ENCODE peak calls at places on chromosomes 1 and 21, in seven cellular contexts. E is OCI-LY7, K is right atrium auricular region, Q is GM06990, G is kidney, J is heart left ventricle, S is brain microvascular endothelial cell. H is an unnamed sample.

GRCh38 chr1:145990249-145991097 is 5.9 kb downstream of the TXNIP start:
- DNase-seq in E (no peak), G (no peak), S (no peak), Q (no peak), J (no peak), K (no peak), H (peak)

GRCh38 chr1:40141878-40142535 is 19.2 kb upstream of the RLF start:
- DNase-seq in Q (no peak), S (peak), E (no peak), J (no peak), G (no peak), K (no peak), H (no peak)

GRCh38 chr1:186487163-186487562 is 26.2 kb upstream of the PDC start:
- DNase-seq in K (no peak), Q (no peak), S (peak), G (no peak), E (no peak), J (no peak), H (no peak)

GRCh38 chr1:10856863-10857598 is 60.6 kb upstream of the CASZ1 start:
- DNase-seq in G (no peak), E (no peak), S (no peak), K (no peak), Q (no peak), J (no peak), H (no peak)

GRCh38 chr1:34199927-34200326 is 23.2 kb downstream of the C1orf94 start:
- DNase-seq in J (no peak), S (no peak), E (no peak), K (no peak), Q (no peak), G (no peak), H (no peak)

GRCh38 chr1:1614204-1614953 is 921 bp upstream of the MIB2 start:
- DNase-seq in J (no peak), G (peak), S (peak), K (peak), E (no peak), Q (peak), H (peak)

GRCh38 chr1:174999926-175000696 is at the start of gene CACYBP:
- DNase-seq in S (peak), K (no peak), J (no peak), G (no peak), E (peak), Q (no peak), H (no peak)

GRCh38 chr1:43531453-43531905 is 796 bp downstream of the PTPRF start:
- DNase-seq in E (no peak), G (no peak), J (no peak), Q (no peak), K (no peak), S (no peak), H (peak)

GRCh38 chr1:116674761-116675160 is 7.2 kb upstream of the IGSF3 start:
- DNase-seq in G (no peak), E (no peak), Q (no peak), K (no peak), J (no peak), S (no peak), H (no peak)

GRCh38 chr1:20242890-20243479 is 47.7 kb upstream of the VWA5B1 start:
- DNase-seq in S (no peak), E (no peak), K (no peak), Q (no peak), J (no peak), G (no peak), H (no peak)

GRCh38 chr1:221708987-221709386 is 32.9 kb downstream of the DUSP10 start:
- DNase-seq in J (peak), E (no peak), G (no peak), K (no peak), Q (peak), S (no peak), H (peak)

GRCh38 chr1:169900567-169900966 is 6.9 kb upstream of the SCYL3 start:
- DNase-seq in E (no peak), Q (no peak), J (no peak), G (no peak), S (no peak), K (no peak), H (no peak)

GRCh38 chr1:205009666-205010065 is 33.3 kb upstream of the CNTN2 start:
- DNase-seq in G (no peak), E (no peak), Q (no peak), K (no peak), S (no peak), J (no peak), H (no peak)

GRCh38 chr1:205700865-205701401 is 20.6 kb upstream of the SLC45A3 start:
- DNase-seq in K (no peak), J (peak), Q (no peak), G (peak), E (no peak), S (no peak), H (no peak)

GRCh38 chr1:182206628-182207239 is 145.2 kb upstream of the ZNF648 start:
- DNase-seq in Q (no peak), E (no peak), K (peak), G (peak), S (no peak), J (peak), H (peak)

GRCh38 chr21:43739648-43740435 is 20.9 kb downstream of the PDXK start:
- DNase-seq in E (no peak), Q (no peak), J (no peak), S (no peak), G (no peak), K (no peak), H (no peak)

GRCh38 chr1:207841907-207842306 is 69.0 kb downstream of the CD34 start:
- DNase-seq in G (no peak), Q (no peak), E (no peak), K (no peak), S (no peak), J (no peak), H (no peak)

GRCh38 chr1:42177551-42177981 is 13.0 kb upstream of the GUCA2A start:
- DNase-seq in K (no peak), Q (no peak), E (no peak), J (no peak), G (peak), S (peak), H (no peak)

GRCh38 chr1:229003233-229004031 is 267.5 kb upstream of the RAB4A start:
- DNase-seq in S (no peak), E (no peak), G (no peak), Q (no peak), J (no peak), K (no peak), H (no peak)

GRCh38 chr21:45805321-45805720 is 161.8 kb downstream of the PCBP3 start:
- DNase-seq in G (peak), S (no peak), J (no peak), Q (no peak), E (no peak), K (no peak), H (no peak)

GRCh38 chr1:111907321-111907720 is 82.1 kb downstream of the KCND3 start:
- DNase-seq in Q (no peak), E (no peak), J (no peak), S (no peak), K (no peak), G (no peak), H (no peak)

GRCh38 chr1:44061857-44062256 is 30.6 kb upstream of the SLC6A9 start:
- DNase-seq in E (no peak), G (no peak), J (no peak), S (no peak), Q (no peak), K (no peak), H (no peak)

GRCh38 chr21:16239659-16240265 is 510.0 kb downstream of the USP25 start:
- DNase-seq in S (no peak), K (no peak), E (no peak), Q (no peak), G (no peak), J (no peak), H (no peak)

GRCh38 chr1:119646521-119647227 is 1.4 kb downstream of the ZNF697 start:
- DNase-seq in K (no peak), Q (no peak), J (no peak), E (no peak), S (peak), G (no peak), H (no peak)

GRCh38 chr1:119647228-119647733 is 785 bp downstream of the ZNF697 start:
- DNase-seq in J (no peak), E (no peak), K (no peak), S (no peak), Q (no peak), G (peak), H (no peak)

GRCh38 chr1:119651133-119651532 is 3.1 kb upstream of the ZNF697 start:
- DNase-seq in K (no peak), E (no peak), G (no peak), Q (no peak), J (no peak), S (no peak), H (no peak)

GRCh38 chr1:119647734-119648619 is at the start of gene ZNF697:
- DNase-seq in J (peak), K (peak), G (peak), Q (peak), E (no peak), S (peak), H (peak)

GRCh38 chr1:119648620-119649004 is 546 bp upstream of the ZNF697 start:
- DNase-seq in G (no peak), Q (no peak), J (no peak), E (no peak), K (no peak), S (no peak), H (no peak)
- H3K4me3 ChIP-seq in G (peak), Q (peak), J (peak), E (no peak), K (peak), S (peak), H (peak)

DNA sequence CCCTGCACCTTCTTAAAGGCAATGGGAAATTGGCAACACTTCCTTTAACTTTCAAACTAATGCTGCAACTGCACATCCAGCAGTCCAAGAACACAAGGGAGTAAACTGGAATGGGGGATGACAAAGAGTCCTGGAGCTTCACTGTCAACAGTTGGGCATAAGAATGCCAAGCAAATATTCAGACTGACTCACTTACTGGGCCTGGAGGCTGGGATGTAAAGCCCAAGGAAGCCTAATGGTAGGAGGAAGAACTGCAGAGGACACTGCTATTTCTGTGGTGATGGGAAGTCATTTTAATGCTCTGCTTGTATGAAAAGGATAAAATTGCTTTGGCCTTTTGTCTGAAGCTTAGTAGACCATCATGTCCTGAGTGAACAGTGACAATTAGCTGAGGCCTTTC is 15.7 kb upstream of the DMRTA2 start:
- DNase-seq in Q (no peak), J (no peak), G (no peak), K (no peak), S (no peak), E (no peak), H (no peak)
- TF ChIP-seq CTCF in Q (no peak), J (no peak), G (no peak), K (no peak), S (peak), E (no peak), H (no peak)

GRCh38 chr1:31668303-31668883 is 23.7 kb upstream of the PEF1 start:
- DNase-seq in E (no peak), K (no peak), Q (no peak), J (no peak), S (no peak), G (no peak), H (no peak)

GRCh38 chr1:31671147-31671546 is 26.5 kb upstream of the PEF1 start:
- DNase-seq in S (no peak), E (no peak), K (no peak), J (no peak), G (no peak), Q (no peak), H (no peak)

GRCh38 chr1:31670583-31670944 is 25.9 kb upstream of the PEF1 start:
- DNase-seq in J (no peak), G (no peak), S (no peak), K (no peak), E (no peak), Q (no peak), H (no peak)

GRCh38 chr1:31669786-31670582 is 25.3 kb upstream of the PEF1 start:
- DNase-seq in G (peak), Q (no peak), K (peak), E (peak), J (peak), S (peak), H (peak)

GRCh38 chr1:31669433-31669785 is 24.7 kb upstream of the PEF1 start:
- DNase-seq in Q (no peak), S (no peak), K (no peak), E (no peak), J (no peak), G (no peak), H (no peak)
- H3K4me3 ChIP-seq in Q (no peak), S (no peak), K (no peak), E (no peak), J (no peak), G (peak), H (no peak)

DNA sequence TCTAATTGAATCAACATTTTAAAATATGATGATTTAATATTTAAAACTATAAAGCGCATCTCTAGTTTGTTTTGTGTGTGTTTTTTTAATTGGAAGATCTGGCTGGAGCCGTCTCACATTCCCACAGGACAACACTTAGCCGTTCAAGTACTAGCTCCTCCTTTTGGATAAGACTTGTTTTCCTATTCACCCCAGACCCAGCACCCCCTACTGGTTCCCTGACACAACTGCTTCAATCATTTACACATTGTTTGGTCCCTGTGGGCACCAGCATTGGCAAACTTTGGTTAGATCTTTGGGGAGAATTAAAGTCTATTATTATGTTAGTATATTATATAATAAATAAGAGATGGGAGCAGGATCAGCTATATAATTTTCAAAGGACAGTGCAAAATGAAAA is 34.5 kb downstream of the TYW3 start:
- DNase-seq in Q (no peak), S (peak), K (no peak), E (peak), J (no peak), G (no peak), H (no peak)
- TF ChIP-seq CTCF in Q (peak), S (peak), K (no peak), E (peak), J (no peak), G (peak), H (no peak)

DNA sequence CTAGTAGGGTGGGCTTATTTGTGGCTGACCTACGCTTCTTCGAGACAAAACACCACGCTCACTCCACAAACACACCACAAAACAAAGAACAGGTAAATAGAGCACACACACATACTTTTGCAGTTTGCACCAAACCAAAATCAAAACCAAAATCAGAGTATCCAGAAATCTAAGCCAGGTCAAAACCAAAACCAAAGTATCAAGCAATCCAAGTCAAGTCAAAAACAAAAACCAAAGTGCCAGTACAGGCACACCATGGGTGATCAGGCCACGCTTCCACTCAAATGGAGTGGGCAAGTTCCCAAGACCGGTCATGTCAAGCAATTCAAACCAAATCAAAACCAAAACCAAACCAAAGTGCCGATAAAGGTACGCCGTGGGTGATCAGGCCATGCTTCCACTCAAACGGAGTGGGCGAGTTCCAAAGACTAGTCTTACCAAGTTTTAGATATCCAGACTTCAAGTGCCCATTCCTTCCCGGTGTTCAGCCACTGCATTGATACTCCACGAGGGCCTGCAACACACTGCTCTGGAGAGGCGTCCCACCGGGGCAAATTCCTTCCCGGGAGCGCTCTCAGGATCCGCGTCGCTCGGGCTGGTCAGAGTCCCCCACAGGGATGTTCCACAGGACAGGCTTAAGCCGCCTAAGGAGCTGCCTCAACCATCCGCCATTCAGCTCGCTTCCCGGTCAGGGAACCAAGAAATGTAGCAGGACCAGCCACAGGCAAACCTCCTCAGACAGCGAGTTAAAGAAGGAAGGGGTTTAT is 169.1 kb downstream of the CDC7 start:
- DNase-seq in S (no peak), G (no peak), E (no peak), K (no peak), J (no peak), Q (no peak), H (no peak)
- H3K4me3 ChIP-seq in S (no peak), G (no peak), E (no peak), K (no peak), J (no peak), Q (no peak), H (no peak)

DNA sequence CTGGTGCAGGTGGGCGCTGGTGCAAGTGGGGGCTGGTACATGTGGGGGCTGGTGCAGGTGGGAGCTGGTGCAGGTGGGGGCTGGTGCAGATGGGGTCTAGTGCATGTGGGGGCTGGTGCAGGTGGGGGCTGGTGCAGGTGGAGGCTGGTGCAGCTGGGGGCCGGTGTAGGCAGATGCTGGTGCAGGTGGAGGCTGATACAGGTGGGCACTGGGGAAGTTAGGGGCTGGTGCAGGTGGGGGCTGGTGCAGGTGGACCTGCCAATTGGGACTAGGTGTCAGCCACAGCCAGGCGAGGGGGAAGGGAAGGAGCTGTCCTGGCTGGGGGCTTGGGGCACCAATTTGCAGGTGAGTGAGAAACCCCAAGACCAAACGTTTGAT is 46.5 kb upstream of the TLR5 start:
- DNase-seq in J (no peak), Q (no peak), G (peak), S (no peak), E (no peak), K (no peak), H (no peak)
- TF ChIP-seq CTCF in J (no peak), Q (no peak), G (no peak), S (no peak), E (no peak), K (no peak), H (no peak)

GRCh38 chr1:233424727-233425222 is 97.3 kb downstream of the MAP3K21 start:
- DNase-seq in J (no peak), S (no peak), E (no peak), K (no peak), Q (no peak), G (no peak), H (no peak)
- H3K4me3 ChIP-seq in J (no peak), S (no peak), E (no peak), K (no peak), Q (no peak), G (no peak), H (no peak)

DNA sequence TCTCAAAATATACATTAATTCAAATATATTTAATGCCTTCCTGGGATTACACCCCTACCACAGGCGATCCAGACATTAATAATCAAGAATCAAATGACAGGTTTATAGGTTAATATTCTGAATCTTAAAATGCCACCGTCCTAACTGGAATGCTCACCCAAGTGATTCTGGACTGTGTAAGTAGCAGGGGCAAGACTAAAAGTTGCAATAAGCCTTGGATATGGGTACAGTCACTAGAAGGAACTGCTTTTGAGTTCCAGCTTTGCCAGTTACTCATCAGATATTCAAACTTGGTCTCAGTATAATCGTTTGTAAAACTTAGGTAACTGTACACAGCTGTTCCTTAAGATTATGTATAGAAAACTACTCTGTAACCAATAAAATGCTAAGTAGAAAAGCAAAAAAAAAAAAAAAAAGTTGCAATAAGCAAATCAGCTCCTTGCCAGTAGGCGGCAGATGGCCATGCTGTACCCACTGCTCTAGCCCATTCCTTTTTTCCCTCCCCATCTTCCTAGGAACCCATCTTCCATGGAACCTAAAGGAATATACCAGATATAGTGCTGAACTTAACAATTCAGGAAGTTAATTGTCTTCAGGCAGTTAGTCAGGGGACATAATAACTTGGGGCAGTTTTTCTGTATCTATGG is 10.5 kb downstream of the RO60 start:
- DNase-seq in Q (no peak), G (no peak), E (peak), S (no peak), K (no peak), J (no peak), H (no peak)
- TF ChIP-seq CTCF in Q (peak), G (no peak), E (peak), S (peak), K (no peak), J (no peak), H (no peak)

GRCh38 chr1:45306905-45307304 is 19.8 kb upstream of the HPDL start:
- DNase-seq in G (no peak), E (no peak), Q (no peak), S (no peak), K (no peak), J (no peak), H (no peak)
- H3K4me3 ChIP-seq in G (no peak), E (peak), Q (no peak), S (no peak), K (no peak), J (no peak), H (no peak)